ENCODE peak calls at places on chromosome 15, in nine cellular contexts. One of them, this sample, is unnamed.

GRCh38 chr15:36414670-36415069 is 164.8 kb upstream of the CDIN1 start:
- DNase-seq in tibial artery: no peak
- DNase-seq in heart left ventricle: no peak
- DNase-seq in SJSA1: no peak
- DNase-seq in effector memory CD4-positive, alpha-beta T cell: no peak
- DNase-seq in adipocyte: no peak
- DNase-seq in lower lobe of right lung: no peak
- DNase-seq in tibial nerve: no peak
- DNase-seq in CD4-positive, CD25-positive, alpha-beta regulatory T cell: no peak
- DNase-seq in this sample: no peak

GRCh38 chr15:81264072-81264857 is 59.7 kb downstream of the STARD5 start:
- DNase-seq in tibial artery: no peak
- DNase-seq in heart left ventricle: no peak
- DNase-seq in SJSA1: no peak
- DNase-seq in effector memory CD4-positive, alpha-beta T cell: no peak
- DNase-seq in adipocyte: peak; percentile 51
- DNase-seq in lower lobe of right lung: no peak
- DNase-seq in tibial nerve: no peak
- DNase-seq in CD4-positive, CD25-positive, alpha-beta regulatory T cell: no peak
- DNase-seq in this sample: no peak

GRCh38 chr15:65416845-65417416 is 5.8 kb downstream of the IGDCC4 start:
- DNase-seq in tibial artery: peak; percentile 51
- DNase-seq in heart left ventricle: peak; percentile 55
- DNase-seq in SJSA1: no peak
- DNase-seq in effector memory CD4-positive, alpha-beta T cell: no peak
- DNase-seq in adipocyte: no peak
- DNase-seq in lower lobe of right lung: no peak
- DNase-seq in tibial nerve: no peak
- DNase-seq in CD4-positive, CD25-positive, alpha-beta regulatory T cell: no peak
- DNase-seq in this sample: no peak

GRCh38 chr15:98177950-98178848 is 217.7 kb downstream of the ARRDC4 start:
- DNase-seq in tibial artery: no peak
- DNase-seq in heart left ventricle: peak; percentile 22
- DNase-seq in SJSA1: no peak
- DNase-seq in effector memory CD4-positive, alpha-beta T cell: no peak
- DNase-seq in adipocyte: peak; percentile 72
- DNase-seq in lower lobe of right lung: no peak
- DNase-seq in tibial nerve: no peak
- DNase-seq in CD4-positive, CD25-positive, alpha-beta regulatory T cell: peak; percentile 30
- DNase-seq in this sample: peak; percentile 25

GRCh38 chr15:69222002-69222474 is 61.6 kb downstream of the GLCE start:
- DNase-seq in tibial artery: no peak
- DNase-seq in heart left ventricle: no peak
- DNase-seq in SJSA1: no peak
- DNase-seq in effector memory CD4-positive, alpha-beta T cell: no peak
- DNase-seq in adipocyte: no peak
- DNase-seq in lower lobe of right lung: no peak
- DNase-seq in tibial nerve: no peak
- DNase-seq in CD4-positive, CD25-positive, alpha-beta regulatory T cell: no peak
- DNase-seq in this sample: no peak

GRCh38 chr15:73994912-73995622 is 551 bp downstream of the PML start:
- DNase-seq in tibial artery: no peak
- DNase-seq in heart left ventricle: no peak
- DNase-seq in SJSA1: peak; percentile 28
- DNase-seq in effector memory CD4-positive, alpha-beta T cell: no peak
- DNase-seq in adipocyte: peak; percentile 46
- DNase-seq in lower lobe of right lung: peak; percentile 61
- DNase-seq in tibial nerve: no peak
- DNase-seq in CD4-positive, CD25-positive, alpha-beta regulatory T cell: peak; percentile 22
- DNase-seq in this sample: peak; percentile 36

GRCh38 chr15:48389701-48390143 is 58.5 kb downstream of the DUT start:
- DNase-seq in tibial artery: no peak
- DNase-seq in heart left ventricle: no peak
- DNase-seq in SJSA1: no peak
- DNase-seq in effector memory CD4-positive, alpha-beta T cell: no peak
- DNase-seq in adipocyte: peak; percentile 75
- DNase-seq in lower lobe of right lung: no peak
- DNase-seq in tibial nerve: no peak
- DNase-seq in CD4-positive, CD25-positive, alpha-beta regulatory T cell: no peak
- DNase-seq in this sample: no peak

GRCh38 chr15:60047701-60048100 is 43.6 kb downstream of the FOXB1 start:
- DNase-seq in tibial artery: no peak
- DNase-seq in heart left ventricle: no peak
- DNase-seq in SJSA1: no peak
- DNase-seq in effector memory CD4-positive, alpha-beta T cell: no peak
- DNase-seq in adipocyte: peak; percentile 54
- DNase-seq in lower lobe of right lung: no peak
- DNase-seq in tibial nerve: no peak
- DNase-seq in CD4-positive, CD25-positive, alpha-beta regulatory T cell: no peak
- DNase-seq in this sample: no peak

GRCh38 chr15:88604972-88605506 is 16.1 kb upstream of the AEN start:
- DNase-seq in tibial artery: no peak
- DNase-seq in heart left ventricle: no peak
- DNase-seq in SJSA1: no peak
- DNase-seq in effector memory CD4-positive, alpha-beta T cell: no peak
- DNase-seq in adipocyte: no peak
- DNase-seq in lower lobe of right lung: no peak
- DNase-seq in tibial nerve: no peak
- DNase-seq in CD4-positive, CD25-positive, alpha-beta regulatory T cell: no peak
- DNase-seq in this sample: no peak

GRCh38 chr15:69893863-69894262 is 203.9 kb downstream of the TLE3 start:
- DNase-seq in tibial artery: peak; percentile 53
- DNase-seq in heart left ventricle: peak; percentile 29
- DNase-seq in SJSA1: no peak
- DNase-seq in effector memory CD4-positive, alpha-beta T cell: no peak
- DNase-seq in adipocyte: peak; percentile 53
- DNase-seq in lower lobe of right lung: no peak
- DNase-seq in tibial nerve: no peak
- DNase-seq in CD4-positive, CD25-positive, alpha-beta regulatory T cell: no peak
- DNase-seq in this sample: no peak

GRCh38 chr15:101133751-101134261 is 118.0 kb downstream of the CHSY1 start:
- DNase-seq in tibial artery: no peak
- DNase-seq in heart left ventricle: no peak
- DNase-seq in SJSA1: no peak
- DNase-seq in effector memory CD4-positive, alpha-beta T cell: no peak
- DNase-seq in adipocyte: no peak
- DNase-seq in lower lobe of right lung: peak; percentile 26
- DNase-seq in tibial nerve: no peak
- DNase-seq in CD4-positive, CD25-positive, alpha-beta regulatory T cell: no peak
- DNase-seq in this sample: no peak

GRCh38 chr15:71096676-71097075 is 18.6 kb upstream of the THSD4 start:
- DNase-seq in tibial artery: no peak
- DNase-seq in heart left ventricle: no peak
- DNase-seq in SJSA1: peak; percentile 5
- DNase-seq in effector memory CD4-positive, alpha-beta T cell: no peak
- DNase-seq in adipocyte: peak; percentile 23
- DNase-seq in lower lobe of right lung: no peak
- DNase-seq in tibial nerve: no peak
- DNase-seq in CD4-positive, CD25-positive, alpha-beta regulatory T cell: no peak
- DNase-seq in this sample: no peak

GRCh38 chr15:94263341-94264273 is 32.2 kb downstream of the MCTP2 start:
- DNase-seq in tibial artery: no peak
- DNase-seq in heart left ventricle: no peak
- DNase-seq in SJSA1: no peak
- DNase-seq in effector memory CD4-positive, alpha-beta T cell: no peak
- DNase-seq in adipocyte: peak; percentile 24
- DNase-seq in lower lobe of right lung: no peak
- DNase-seq in tibial nerve: no peak
- DNase-seq in CD4-positive, CD25-positive, alpha-beta regulatory T cell: no peak
- DNase-seq in this sample: no peak

GRCh38 chr15:94259863-94260262 is 28.5 kb downstream of the MCTP2 start:
- DNase-seq in tibial artery: no peak
- DNase-seq in heart left ventricle: no peak
- DNase-seq in SJSA1: no peak
- DNase-seq in effector memory CD4-positive, alpha-beta T cell: no peak
- DNase-seq in adipocyte: no peak
- DNase-seq in lower lobe of right lung: no peak
- DNase-seq in tibial nerve: no peak
- DNase-seq in CD4-positive, CD25-positive, alpha-beta regulatory T cell: no peak
- DNase-seq in this sample: no peak

GRCh38 chr15:94265009-94265408 is 33.6 kb downstream of the MCTP2 start:
- DNase-seq in tibial artery: no peak
- DNase-seq in heart left ventricle: no peak
- DNase-seq in SJSA1: no peak
- DNase-seq in effector memory CD4-positive, alpha-beta T cell: no peak
- DNase-seq in adipocyte: peak; percentile 5
- DNase-seq in lower lobe of right lung: no peak
- DNase-seq in tibial nerve: no peak
- DNase-seq in CD4-positive, CD25-positive, alpha-beta regulatory T cell: no peak
- DNase-seq in this sample: no peak

GRCh38 chr15:94259121-94259776 is 27.9 kb downstream of the MCTP2 start:
- DNase-seq in tibial artery: no peak
- DNase-seq in heart left ventricle: no peak
- DNase-seq in SJSA1: no peak
- DNase-seq in effector memory CD4-positive, alpha-beta T cell: no peak
- DNase-seq in adipocyte: peak; percentile 78
- DNase-seq in lower lobe of right lung: no peak
- DNase-seq in tibial nerve: no peak
- DNase-seq in CD4-positive, CD25-positive, alpha-beta regulatory T cell: no peak
- DNase-seq in this sample: no peak

DNA sequence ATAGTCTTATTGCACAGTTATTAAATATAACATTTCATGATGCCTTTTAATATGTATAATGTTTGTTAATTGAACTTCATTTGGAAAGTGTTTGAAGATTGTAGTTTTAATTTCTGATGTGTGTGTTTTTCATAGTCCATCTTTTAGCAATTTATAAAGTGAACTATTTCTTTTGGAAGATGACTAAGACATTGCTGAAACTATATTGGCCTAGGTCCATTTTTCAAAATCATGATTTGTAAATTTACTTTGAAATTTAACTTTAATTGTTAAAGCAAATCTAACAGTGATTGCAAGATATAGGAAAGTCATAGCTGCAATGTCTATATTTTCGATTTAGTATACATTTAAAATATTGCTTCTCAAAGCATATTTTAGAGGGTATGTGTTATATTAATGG is 30.8 kb downstream of the MCTP2 start:
- DNase-seq in tibial artery: no peak
- DNase-seq in heart left ventricle: no peak
- DNase-seq in SJSA1: no peak
- DNase-seq in effector memory CD4-positive, alpha-beta T cell: no peak
- DNase-seq in adipocyte: peak; percentile 40
- DNase-seq in lower lobe of right lung: no peak
- DNase-seq in tibial nerve: no peak
- DNase-seq in CD4-positive, CD25-positive, alpha-beta regulatory T cell: no peak
- DNase-seq in this sample: no peak
- H3K36me3 ChIP-seq in tibial artery: no peaks in the 10 kb centered on the region
- H3K36me3 ChIP-seq in heart left ventricle: no peaks in the 10 kb centered on the region
- H3K36me3 ChIP-seq in SJSA1: no peaks in the 10 kb centered on the region
- H3K36me3 ChIP-seq in effector memory CD4-positive, alpha-beta T cell: no peaks in the 10 kb centered on the region
- H3K36me3 ChIP-seq in adipocyte: no peaks in the 10 kb centered on the region
- H3K36me3 ChIP-seq in lower lobe of right lung: no peaks in the 10 kb centered on the region
- H3K36me3 ChIP-seq in tibial nerve: no peaks in the 10 kb centered on the region
- H3K36me3 ChIP-seq in CD4-positive, CD25-positive, alpha-beta regulatory T cell: no peaks in the 10 kb centered on the region
- H3K36me3 ChIP-seq in this sample: no peaks in the 10 kb centered on the region

DNA sequence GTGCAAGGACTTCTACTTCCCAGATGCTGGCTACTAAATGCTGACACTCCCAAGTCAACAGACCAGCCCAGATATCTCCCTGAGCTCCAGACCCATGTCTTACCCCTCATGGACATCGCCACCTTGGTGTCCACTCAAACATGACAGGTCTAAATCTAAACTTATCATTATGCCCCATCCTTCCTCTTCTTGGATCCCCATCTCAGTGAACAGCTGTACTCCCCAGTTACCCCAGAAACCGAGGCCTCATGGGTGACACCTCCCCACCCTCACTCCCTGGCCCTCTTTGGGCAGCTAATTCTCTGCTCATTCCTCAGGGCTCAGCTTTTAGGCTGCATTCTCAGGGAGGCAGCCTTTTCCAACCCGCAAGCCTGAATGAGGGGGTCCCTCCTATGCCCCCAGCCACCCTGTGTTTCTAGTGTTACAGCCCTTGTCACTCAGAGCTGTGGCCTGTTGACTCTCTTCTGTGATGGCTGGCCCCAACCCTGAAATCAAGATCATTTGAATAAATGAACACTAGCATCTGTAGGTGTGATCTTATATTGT is 5.4 kb downstream of the EHD4 start:
- DNase-seq in tibial artery: no peak
- DNase-seq in heart left ventricle: no peak
- DNase-seq in SJSA1: no peak
- DNase-seq in effector memory CD4-positive, alpha-beta T cell: no peak
- DNase-seq in adipocyte: no peak
- DNase-seq in lower lobe of right lung: no peak
- DNase-seq in tibial nerve: no peak
- DNase-seq in CD4-positive, CD25-positive, alpha-beta regulatory T cell: no peak
- DNase-seq in this sample: no peak
- H3K36me3 ChIP-seq in tibial artery: no peaks in the 10 kb centered on the region
- H3K36me3 ChIP-seq in heart left ventricle: no peaks in the 10 kb centered on the region
- H3K36me3 ChIP-seq in SJSA1: peaks cover 8% of the 10 kb centered on the region
- H3K36me3 ChIP-seq in effector memory CD4-positive, alpha-beta T cell: no peaks in the 10 kb centered on the region
- H3K36me3 ChIP-seq in adipocyte: no peaks in the 10 kb centered on the region
- H3K36me3 ChIP-seq in lower lobe of right lung: no peaks in the 10 kb centered on the region
- H3K36me3 ChIP-seq in tibial nerve: no peaks in the 10 kb centered on the region
- H3K36me3 ChIP-seq in CD4-positive, CD25-positive, alpha-beta regulatory T cell: no peaks in the 10 kb centered on the region
- H3K36me3 ChIP-seq in this sample: no peaks in the 10 kb centered on the region

GRCh38 chr15:78599189-78599588 is 21.6 kb downstream of the CHRNA3 start:
- DNase-seq in tibial artery: no peak
- DNase-seq in heart left ventricle: no peak
- DNase-seq in SJSA1: no peak
- DNase-seq in effector memory CD4-positive, alpha-beta T cell: no peak
- DNase-seq in adipocyte: no peak
- DNase-seq in lower lobe of right lung: no peak
- DNase-seq in tibial nerve: no peak
- DNase-seq in CD4-positive, CD25-positive, alpha-beta regulatory T cell: no peak
- DNase-seq in this sample: no peak

GRCh38 chr15:78597583-78597982 is 23.2 kb downstream of the CHRNA3 start:
- DNase-seq in tibial artery: no peak
- DNase-seq in heart left ventricle: no peak
- DNase-seq in SJSA1: no peak
- DNase-seq in effector memory CD4-positive, alpha-beta T cell: no peak
- DNase-seq in adipocyte: no peak
- DNase-seq in lower lobe of right lung: no peak
- DNase-seq in tibial nerve: no peak
- DNase-seq in CD4-positive, CD25-positive, alpha-beta regulatory T cell: no peak
- DNase-seq in this sample: no peak

GRCh38 chr15:78598348-78598747 is 22.4 kb downstream of the CHRNA3 start:
- DNase-seq in tibial artery: no peak
- DNase-seq in heart left ventricle: no peak
- DNase-seq in SJSA1: no peak
- DNase-seq in effector memory CD4-positive, alpha-beta T cell: no peak
- DNase-seq in adipocyte: no peak
- DNase-seq in lower lobe of right lung: no peak
- DNase-seq in tibial nerve: no peak
- DNase-seq in CD4-positive, CD25-positive, alpha-beta regulatory T cell: no peak
- DNase-seq in this sample: no peak
- H3K36me3 ChIP-seq in tibial artery: no peaks in the 10 kb centered on the region
- H3K36me3 ChIP-seq in heart left ventricle: no peaks in the 10 kb centered on the region
- H3K36me3 ChIP-seq in SJSA1: no peaks in the 10 kb centered on the region
- H3K36me3 ChIP-seq in effector memory CD4-positive, alpha-beta T cell: no peaks in the 10 kb centered on the region
- H3K36me3 ChIP-seq in adipocyte: no peaks in the 10 kb centered on the region
- H3K36me3 ChIP-seq in lower lobe of right lung: no peaks in the 10 kb centered on the region
- H3K36me3 ChIP-seq in tibial nerve: no peaks in the 10 kb centered on the region
- H3K36me3 ChIP-seq in CD4-positive, CD25-positive, alpha-beta regulatory T cell: no peaks in the 10 kb centered on the region
- H3K36me3 ChIP-seq in this sample: no peaks in the 10 kb centered on the region

DNA sequence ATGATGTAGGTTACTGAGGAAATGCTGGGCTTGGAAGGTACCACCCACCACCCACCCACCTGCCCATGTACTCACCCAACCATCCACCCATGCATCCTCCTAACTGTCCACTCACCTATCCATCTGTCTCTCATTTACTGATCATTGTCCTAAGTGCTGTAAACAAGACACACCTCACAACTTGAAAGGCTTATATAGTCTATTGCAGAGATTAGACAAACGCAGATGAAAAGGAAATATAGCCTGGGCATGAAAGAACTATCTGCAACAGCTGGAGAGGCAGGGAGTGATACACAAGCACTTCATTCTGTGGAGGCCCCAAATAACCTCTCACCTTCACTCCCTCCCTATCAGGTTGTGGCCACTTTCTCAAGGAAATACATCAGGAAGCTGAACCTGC is 54.0 kb downstream of the DAPK2 start:
- DNase-seq in tibial artery: no peak
- DNase-seq in heart left ventricle: no peak
- DNase-seq in SJSA1: no peak
- DNase-seq in effector memory CD4-positive, alpha-beta T cell: no peak
- DNase-seq in adipocyte: no peak
- DNase-seq in lower lobe of right lung: no peak
- DNase-seq in tibial nerve: no peak
- DNase-seq in CD4-positive, CD25-positive, alpha-beta regulatory T cell: no peak
- DNase-seq in this sample: no peak
- H3K36me3 ChIP-seq in tibial artery: no peaks in the 10 kb centered on the region
- H3K36me3 ChIP-seq in heart left ventricle: no peaks in the 10 kb centered on the region
- H3K36me3 ChIP-seq in SJSA1: no peaks in the 10 kb centered on the region
- H3K36me3 ChIP-seq in effector memory CD4-positive, alpha-beta T cell: no peaks in the 10 kb centered on the region
- H3K36me3 ChIP-seq in adipocyte: no peaks in the 10 kb centered on the region
- H3K36me3 ChIP-seq in lower lobe of right lung: no peaks in the 10 kb centered on the region
- H3K36me3 ChIP-seq in tibial nerve: no peaks in the 10 kb centered on the region
- H3K36me3 ChIP-seq in CD4-positive, CD25-positive, alpha-beta regulatory T cell: no peaks in the 10 kb centered on the region
- H3K36me3 ChIP-seq in this sample: no peaks in the 10 kb centered on the region